ENCODE peak calls at places on chromosomes 3 and 15, in five cellular contexts. One of them, this sample, is unnamed.

GRCh38 chr3:120688121-120688520 is 6.1 kb upstream of the HGD start:
- DNase-seq in esophagus squamous epithelium: no peak
- DNase-seq in epithelial cell of esophagus: no peak
- DNase-seq in K562: no peak
- DNase-seq in OCI-LY7: peak
- DNase-seq in this sample: no peak

GRCh38 chr3:38829404-38829803 is 13.4 kb upstream of the SCN10A start:
- DNase-seq in epithelial cell of esophagus: peak
- DNase-seq in esophagus squamous epithelium: no peak
- DNase-seq in OCI-LY7: no peak
- DNase-seq in K562: no peak
- DNase-seq in this sample: no peak

GRCh38 chr15:83365370-83365938 is 81.0 kb upstream of the BNC1 start:
- DNase-seq in esophagus squamous epithelium: no peak
- DNase-seq in K562: no peak
- DNase-seq in OCI-LY7: no peak
- DNase-seq in epithelial cell of esophagus: peak
- DNase-seq in this sample: no peak

GRCh38 chr15:72992733-72993321 is 59.4 kb upstream of the NEO1 start:
- DNase-seq in OCI-LY7: no peak
- DNase-seq in esophagus squamous epithelium: no peak
- DNase-seq in K562: no peak
- DNase-seq in epithelial cell of esophagus: no peak
- DNase-seq in this sample: no peak

GRCh38 chr3:142597898-142598297 is 1.7 kb downstream of the PLS1 start:
- DNase-seq in OCI-LY7: no peak
- DNase-seq in K562: no peak
- DNase-seq in epithelial cell of esophagus: peak
- DNase-seq in esophagus squamous epithelium: no peak
- DNase-seq in this sample: no peak

GRCh38 chr15:59299919-59300617 is 72.6 kb downstream of the MYO1E start:
- DNase-seq in esophagus squamous epithelium: peak
- DNase-seq in K562: no peak
- DNase-seq in epithelial cell of esophagus: peak
- DNase-seq in OCI-LY7: peak
- DNase-seq in this sample: no peak

GRCh38 chr3:196585044-196585757 is 16.7 kb downstream of the FBXO45 start:
- DNase-seq in OCI-LY7: no peak
- DNase-seq in epithelial cell of esophagus: no peak
- DNase-seq in K562: no peak
- DNase-seq in esophagus squamous epithelium: no peak
- DNase-seq in this sample: no peak

GRCh38 chr3:156307704-156308103 is 187.3 kb downstream of the KCNAB1 start:
- DNase-seq in OCI-LY7: no peak
- DNase-seq in esophagus squamous epithelium: no peak
- DNase-seq in K562: no peak
- DNase-seq in epithelial cell of esophagus: peak
- DNase-seq in this sample: no peak

GRCh38 chr15:67845974-67846373 is 6.1 kb upstream of the RNU6-1 start:
- DNase-seq in OCI-LY7: no peak
- DNase-seq in esophagus squamous epithelium: no peak
- DNase-seq in K562: no peak
- DNase-seq in epithelial cell of esophagus: no peak
- DNase-seq in this sample: no peak

GRCh38 chr3:42503251-42503924 is 945 bp downstream of the VIPR1 start:
- DNase-seq in K562: no peak
- DNase-seq in OCI-LY7: no peak
- DNase-seq in esophagus squamous epithelium: no peak
- DNase-seq in epithelial cell of esophagus: no peak
- DNase-seq in this sample: no peak

GRCh38 chr3:183698318-183698731 is 728 bp downstream of the YEATS2 start:
- DNase-seq in K562: peak
- DNase-seq in epithelial cell of esophagus: peak
- DNase-seq in esophagus squamous epithelium: no peak
- DNase-seq in OCI-LY7: peak
- DNase-seq in this sample: peak

GRCh38 chr15:85000937-85001336 is 19.3 kb downstream of the PDE8A start:
- DNase-seq in K562: no peak
- DNase-seq in epithelial cell of esophagus: no peak
- DNase-seq in OCI-LY7: no peak
- DNase-seq in esophagus squamous epithelium: no peak
- DNase-seq in this sample: no peak

GRCh38 chr3:5010706-5011554 is 31.7 kb downstream of the BHLHE40 start:
- DNase-seq in esophagus squamous epithelium: no peak
- DNase-seq in K562: no peak
- DNase-seq in OCI-LY7: peak
- DNase-seq in epithelial cell of esophagus: no peak
- DNase-seq in this sample: no peak

GRCh38 chr15:70152070-70152480 is 54.4 kb upstream of the TLE3 start:
- DNase-seq in esophagus squamous epithelium: no peak
- DNase-seq in K562: no peak
- DNase-seq in epithelial cell of esophagus: peak
- DNase-seq in OCI-LY7: no peak
- DNase-seq in this sample: no peak

GRCh38 chr3:18424862-18425640 is at the start of gene SATB1:
- DNase-seq in epithelial cell of esophagus: peak
- DNase-seq in K562: peak
- DNase-seq in OCI-LY7: peak
- DNase-seq in esophagus squamous epithelium: no peak
- DNase-seq in this sample: peak

GRCh38 chr3:58288011-58288728 is 17.9 kb upstream of the RPP14 start:
- DNase-seq in epithelial cell of esophagus: no peak
- DNase-seq in OCI-LY7: no peak
- DNase-seq in esophagus squamous epithelium: no peak
- DNase-seq in K562: peak
- DNase-seq in this sample: no peak

GRCh38 chr3:66416556-66417304 is 84.1 kb downstream of the LRIG1 start:
- DNase-seq in OCI-LY7: no peak
- DNase-seq in esophagus squamous epithelium: no peak
- DNase-seq in epithelial cell of esophagus: no peak
- DNase-seq in K562: no peak
- DNase-seq in this sample: no peak

GRCh38 chr15:77944002-77944867 is 133.3 kb downstream of the TBC1D2B start:
- DNase-seq in K562: peak
- DNase-seq in epithelial cell of esophagus: peak
- DNase-seq in OCI-LY7: peak
- DNase-seq in esophagus squamous epithelium: peak
- DNase-seq in this sample: peak

GRCh38 chr3:131025500-131025899 is 1.1 kb downstream of the ASTE1 start:
- DNase-seq in epithelial cell of esophagus: no peak
- DNase-seq in esophagus squamous epithelium: no peak
- DNase-seq in OCI-LY7: no peak
- DNase-seq in K562: no peak
- DNase-seq in this sample: no peak

GRCh38 chr3:122590581-122590980 is 13.1 kb downstream of the PARP15 start:
- DNase-seq in epithelial cell of esophagus: no peak
- DNase-seq in esophagus squamous epithelium: no peak
- DNase-seq in K562: no peak
- DNase-seq in OCI-LY7: no peak
- DNase-seq in this sample: no peak

GRCh38 chr15:77838595-77838994 is 205.9 kb upstream of the LINGO1 start:
- DNase-seq in OCI-LY7: no peak
- DNase-seq in K562: no peak
- DNase-seq in esophagus squamous epithelium: no peak
- DNase-seq in epithelial cell of esophagus: no peak
- DNase-seq in this sample: no peak

GRCh38 chr3:23811117-23811487 is 5.3 kb downstream of the UBE2E1 start:
- DNase-seq in OCI-LY7: no peak
- DNase-seq in esophagus squamous epithelium: no peak
- DNase-seq in K562: no peak
- DNase-seq in epithelial cell of esophagus: peak
- DNase-seq in this sample: no peak

GRCh38 chr3:25940935-25941334 is 151.0 kb downstream of the OXSM start:
- DNase-seq in OCI-LY7: no peak
- DNase-seq in K562: no peak
- DNase-seq in epithelial cell of esophagus: no peak
- DNase-seq in esophagus squamous epithelium: no peak
- DNase-seq in this sample: no peak

GRCh38 chr15:31457631-31458526 is 131.2 kb downstream of the KLF13 start:
- DNase-seq in K562: no peak
- DNase-seq in esophagus squamous epithelium: no peak
- DNase-seq in OCI-LY7: peak
- DNase-seq in epithelial cell of esophagus: peak
- DNase-seq in this sample: no peak

GRCh38 chr3:50671331-50671730 is 3.4 kb upstream of the DOCK3 start:
- DNase-seq in K562: no peak
- DNase-seq in epithelial cell of esophagus: peak
- DNase-seq in esophagus squamous epithelium: no peak
- DNase-seq in OCI-LY7: no peak
- DNase-seq in this sample: no peak

GRCh38 chr3:8589880-8590556 is 54.6 kb downstream of the SSUH2 start:
- DNase-seq in epithelial cell of esophagus: peak
- DNase-seq in K562: no peak
- DNase-seq in esophagus squamous epithelium: no peak
- DNase-seq in OCI-LY7: no peak
- DNase-seq in this sample: no peak

GRCh38 chr3:120350431-120350941 is 1.3 kb upstream of the LRRC58 start:
- DNase-seq in K562: peak
- DNase-seq in OCI-LY7: peak
- DNase-seq in epithelial cell of esophagus: peak
- DNase-seq in esophagus squamous epithelium: no peak
- DNase-seq in this sample: no peak

GRCh38 chr3:51145811-51146585 is 239.1 kb upstream of the MANF start:
- DNase-seq in epithelial cell of esophagus: no peak
- DNase-seq in esophagus squamous epithelium: no peak
- DNase-seq in K562: no peak
- DNase-seq in OCI-LY7: no peak
- DNase-seq in this sample: no peak

GRCh38 chr3:196988241-196989029 is 19.8 kb upstream of the PIGZ start:
- DNase-seq in OCI-LY7: peak
- DNase-seq in epithelial cell of esophagus: peak
- DNase-seq in K562: peak
- DNase-seq in esophagus squamous epithelium: no peak
- DNase-seq in this sample: no peak

GRCh38 chr15:100714749-100715342 is 112.5 kb downstream of the ASB7 start:
- DNase-seq in K562: no peak
- DNase-seq in epithelial cell of esophagus: no peak
- DNase-seq in esophagus squamous epithelium: no peak
- DNase-seq in OCI-LY7: no peak
- DNase-seq in this sample: no peak

GRCh38 chr15:48565560-48566482 is 79.7 kb downstream of the FBN1 start:
- DNase-seq in K562: no peak
- DNase-seq in epithelial cell of esophagus: peak
- DNase-seq in esophagus squamous epithelium: no peak
- DNase-seq in OCI-LY7: no peak
- DNase-seq in this sample: no peak

GRCh38 chr15:73127302-73127936 is 75.2 kb downstream of the NEO1 start:
- DNase-seq in esophagus squamous epithelium: no peak
- DNase-seq in K562: peak
- DNase-seq in epithelial cell of esophagus: peak
- DNase-seq in OCI-LY7: peak
- DNase-seq in this sample: no peak

GRCh38 chr3:162743091-162743490 is 1246.5 kb downstream of the OTOL1 start:
- DNase-seq in OCI-LY7: no peak
- DNase-seq in epithelial cell of esophagus: no peak
- DNase-seq in esophagus squamous epithelium: no peak
- DNase-seq in K562: no peak
- DNase-seq in this sample: no peak

GRCh38 chr3:11558002-11558401 is 85.7 kb downstream of the VGLL4 start:
- DNase-seq in epithelial cell of esophagus: peak
- DNase-seq in esophagus squamous epithelium: no peak
- DNase-seq in OCI-LY7: no peak
- DNase-seq in K562: no peak
- DNase-seq in this sample: no peak

GRCh38 chr15:25725758-25726157 is 137.4 kb downstream of the ATP10A start:
- DNase-seq in OCI-LY7: no peak
- DNase-seq in esophagus squamous epithelium: no peak
- DNase-seq in epithelial cell of esophagus: no peak
- DNase-seq in K562: no peak
- DNase-seq in this sample: no peak

GRCh38 chr3:4821975-4822374 is 157.3 kb upstream of the BHLHE40 start:
- DNase-seq in K562: no peak
- DNase-seq in esophagus squamous epithelium: no peak
- DNase-seq in OCI-LY7: peak
- DNase-seq in epithelial cell of esophagus: no peak
- DNase-seq in this sample: no peak

GRCh38 chr3:11621077-11621476 is 22.6 kb downstream of the VGLL4 start:
- DNase-seq in epithelial cell of esophagus: no peak
- DNase-seq in K562: no peak
- DNase-seq in OCI-LY7: no peak
- DNase-seq in esophagus squamous epithelium: no peak
- DNase-seq in this sample: no peak

GRCh38 chr15:39581501-39582285 is 814 bp downstream of the THBS1 start:
- DNase-seq in K562: no peak
- DNase-seq in epithelial cell of esophagus: peak
- DNase-seq in OCI-LY7: no peak
- DNase-seq in esophagus squamous epithelium: no peak
- DNase-seq in this sample: peak
- TF ChIP-seq CTCF in K562: no peak
- TF ChIP-seq CTCF in epithelial cell of esophagus: peak
- TF ChIP-seq CTCF in OCI-LY7: no peak
- TF ChIP-seq CTCF in esophagus squamous epithelium: peak
- TF ChIP-seq CTCF in this sample: peak

DNA sequence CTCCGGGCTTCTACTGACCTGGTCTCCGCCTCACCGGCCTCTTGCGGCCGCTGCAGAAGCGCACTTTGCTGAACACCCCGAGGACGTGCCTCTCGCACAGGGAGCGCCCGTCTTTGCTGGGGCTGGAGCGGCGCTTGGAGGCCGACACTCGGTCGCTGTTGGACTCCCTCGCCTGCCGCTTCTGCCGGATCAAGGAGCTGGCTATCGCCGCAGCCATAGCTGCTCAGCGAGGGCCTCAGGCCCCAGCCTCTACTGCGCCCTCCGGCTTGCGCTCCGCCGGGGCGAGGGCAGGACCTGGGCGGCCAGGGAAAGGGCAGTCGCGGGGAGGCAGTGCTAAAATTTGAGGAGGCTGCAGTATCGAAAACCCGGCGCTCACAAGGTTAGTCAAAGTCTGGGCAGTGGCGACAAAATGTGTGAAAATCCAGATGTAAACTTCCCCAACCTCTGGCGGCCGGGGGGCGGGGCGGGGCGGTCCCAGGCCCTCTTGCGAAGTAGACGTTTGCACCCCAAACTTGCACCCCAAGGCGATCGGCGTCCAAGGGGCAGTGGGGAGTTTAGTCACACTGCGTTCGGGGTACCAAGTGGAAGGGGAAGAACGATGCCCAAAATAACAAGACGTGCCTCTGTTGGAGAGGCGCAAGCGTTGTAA is 319.2 kb downstream of the FGF12 start:
- DNase-seq in esophagus squamous epithelium: no peak
- DNase-seq in epithelial cell of esophagus: peak
- DNase-seq in K562: no peak
- DNase-seq in OCI-LY7: no peak
- DNase-seq in this sample: peak
- TF ChIP-seq CTCF in esophagus squamous epithelium: no peak
- TF ChIP-seq CTCF in epithelial cell of esophagus: no peak
- TF ChIP-seq CTCF in K562: no peak
- TF ChIP-seq CTCF in OCI-LY7: no peak
- TF ChIP-seq CTCF in this sample: no peak

GRCh38 chr3:45224824-45225464 is 1.1 kb downstream of the TMEM158 start:
- DNase-seq in OCI-LY7: no peak
- DNase-seq in esophagus squamous epithelium: no peak
- DNase-seq in epithelial cell of esophagus: peak
- DNase-seq in K562: peak
- DNase-seq in this sample: peak
- TF ChIP-seq CTCF in OCI-LY7: no peak
- TF ChIP-seq CTCF in esophagus squamous epithelium: peak
- TF ChIP-seq CTCF in epithelial cell of esophagus: peak
- TF ChIP-seq CTCF in K562: peak
- TF ChIP-seq CTCF in this sample: peak

GRCh38 chr15:89863918-89864317 is 29.9 kb downstream of the AP3S2 start:
- DNase-seq in esophagus squamous epithelium: no peak
- DNase-seq in epithelial cell of esophagus: no peak
- DNase-seq in OCI-LY7: no peak
- DNase-seq in K562: no peak
- DNase-seq in this sample: no peak
- TF ChIP-seq CTCF in esophagus squamous epithelium: no peak
- TF ChIP-seq CTCF in epithelial cell of esophagus: no peak
- TF ChIP-seq CTCF in OCI-LY7: no peak
- TF ChIP-seq CTCF in K562: no peak
- TF ChIP-seq CTCF in this sample: no peak

This sample was measured in progenitor cell of endocrine pancreas.